ENCODE peak calls at places on chromosomes 1 and 21, in four cellular contexts. R, F, J and L are unnamed samples.

GRCh38 chr1:167561753-167562152 is 8.2 kb upstream of the CREG1 start:
- DNase-seq in R (no peak), F (no peak), J (no peak), L (no peak)

GRCh38 chr1:15167386-15167785 is 13.8 kb downstream of the TMEM51 start:
- DNase-seq in R (no peak), F (peak; percentile 51), J (no peak), L (no peak)

GRCh38 chr1:117026361-117026760 is 24.8 kb downstream of the CD101 start:
- DNase-seq in R (no peak), F (no peak), J (no peak), L (no peak)

GRCh38 chr1:24609949-24610517 is 33.1 kb upstream of the SRRM1 start:
- DNase-seq in R (no peak), F (no peak), J (no peak), L (no peak)

GRCh38 chr1:20604678-20605077 is 15.8 kb downstream of the CDA start:
- DNase-seq in R (no peak), F (no peak), J (no peak), L (no peak)

GRCh38 chr1:26471498-26472329 is 526 bp upstream of the HMGN2 start:
- DNase-seq in R (peak; percentile 78), F (peak; percentile 75), J (peak; percentile 80), L (no peak)

GRCh38 chr21:40276001-40276400 is 408.8 kb downstream of the PCP4 start:
- DNase-seq in R (no peak), F (no peak), J (no peak), L (no peak)

GRCh38 chr1:173405281-173405680 is 71.9 kb upstream of the PRDX6 start:
- DNase-seq in R (no peak), F (no peak), J (no peak), L (no peak)

GRCh38 chr1:191498318-191498717 is 659.9 kb upstream of the RGS18 start:
- DNase-seq in R (no peak), F (no peak), J (peak; percentile 6), L (no peak)

GRCh38 chr21:45071396-45072165 is 2.8 kb upstream of the ADARB1 start:
- DNase-seq in R (no peak), F (no peak), J (no peak), L (no peak)

GRCh38 chr1:35434703-35435102 is 122.5 kb downstream of the KIAA0319L start:
- DNase-seq in R (no peak), F (no peak), J (no peak), L (no peak)

GRCh38 chr1:51280321-51281096 is 44.4 kb downstream of the RNF11 start:
- DNase-seq in R (no peak), F (no peak), J (no peak), L (no peak)

GRCh38 chr1:17347769-17348592 is 24.0 kb upstream of the PADI6 start:
- DNase-seq in R (no peak), F (peak; percentile 43), J (peak; percentile 34), L (no peak)

GRCh38 chr1:212774584-212774983 is 17.0 kb downstream of the NSL1 start:
- DNase-seq in R (no peak), F (peak; percentile 20), J (peak; percentile 54), L (no peak)

GRCh38 chr21:31912501-31912900 is 39.7 kb downstream of the HUNK start:
- DNase-seq in R (no peak), F (no peak), J (no peak), L (no peak)

GRCh38 chr1:230713915-230714764 is at the start of gene AGT:
- DNase-seq in R (peak; percentile 80), F (peak; percentile 61), J (peak; percentile 82), L (peak; percentile 69)

GRCh38 chr1:171788696-171789095 is 7.2 kb downstream of the METTL13 start:
- DNase-seq in R (no peak), F (peak; percentile 58), J (peak; percentile 77), L (peak; percentile 59)

GRCh38 chr1:15748264-15748663 is 6.0 kb downstream of the TMEM82 start:
- DNase-seq in R (no peak), F (no peak), J (no peak), L (no peak)

GRCh38 chr1:241401156-241401555 is 44.2 kb upstream of the RGS7 start:
- DNase-seq in R (no peak), F (no peak), J (no peak), L (no peak)

GRCh38 chr1:38773483-38773882 is 86.1 kb downstream of the RRAGC start:
- DNase-seq in R (no peak), F (no peak), J (no peak), L (no peak)

DNA sequence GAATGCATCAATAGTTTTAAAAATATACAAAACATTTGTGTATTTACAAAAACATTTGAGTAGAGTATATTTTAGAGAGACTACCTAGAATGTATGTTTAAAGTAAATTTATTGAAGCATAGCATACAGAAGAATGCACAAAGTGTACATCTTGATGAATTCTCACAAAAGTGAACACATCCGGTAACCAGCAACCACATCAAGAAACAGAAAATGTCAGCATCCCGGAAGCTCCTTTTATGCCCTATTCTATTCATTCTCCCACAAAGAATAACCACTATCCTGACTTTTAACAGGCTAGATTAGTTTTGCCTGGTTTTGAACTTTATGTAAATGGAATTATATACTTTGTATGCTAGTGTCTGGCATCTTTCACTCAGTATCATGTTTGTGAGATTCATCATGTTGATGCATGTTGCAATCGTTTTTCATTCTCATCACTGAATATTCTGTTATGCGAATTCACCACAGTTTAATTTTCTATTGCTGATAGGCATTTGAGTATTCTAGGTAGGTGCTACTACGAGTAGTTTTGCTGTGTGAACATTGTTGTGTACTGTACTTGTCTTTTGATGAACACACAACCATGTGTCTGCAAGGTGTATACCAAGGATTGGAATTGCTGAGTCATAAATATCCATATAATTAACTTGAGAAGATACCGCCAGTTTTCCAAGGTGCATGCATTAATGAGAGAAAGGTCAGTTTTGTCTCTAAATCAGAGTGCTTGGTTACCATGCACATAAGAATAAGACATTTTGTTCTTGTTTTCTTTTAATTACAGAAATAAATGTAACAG is 75.4 kb downstream of the CACHD1 start:
- DNase-seq in R (no peak), F (no peak), J (no peak), L (no peak)
- TF ChIP-seq CTCF in R (no peak), F (no peak), J (no peak), L (no peak)

GRCh38 chr1:4207842-4208692 is 308.0 kb upstream of the C1orf174 start:
- DNase-seq in R (no peak), F (no peak), J (no peak), L (no peak)
- TF ChIP-seq CTCF in R (no peak), F (no peak), J (no peak), L (no peak)

GRCh38 chr21:46253610-46254124 is 25.1 kb upstream of the LSS start:
- DNase-seq in R (peak; percentile 10), F (peak; percentile 28), J (no peak), L (no peak)

GRCh38 chr21:46255166-46255565 is 26.6 kb upstream of the LSS start:
- DNase-seq in R (no peak), F (no peak), J (no peak), L (no peak)

GRCh38 chr21:46250146-46250725 is 21.7 kb upstream of the LSS start:
- DNase-seq in R (no peak), F (peak; percentile 15), J (no peak), L (no peak)

GRCh38 chr21:46254208-46254975 is 25.8 kb upstream of the LSS start:
- DNase-seq in R (no peak), F (no peak), J (no peak), L (no peak)

DNA sequence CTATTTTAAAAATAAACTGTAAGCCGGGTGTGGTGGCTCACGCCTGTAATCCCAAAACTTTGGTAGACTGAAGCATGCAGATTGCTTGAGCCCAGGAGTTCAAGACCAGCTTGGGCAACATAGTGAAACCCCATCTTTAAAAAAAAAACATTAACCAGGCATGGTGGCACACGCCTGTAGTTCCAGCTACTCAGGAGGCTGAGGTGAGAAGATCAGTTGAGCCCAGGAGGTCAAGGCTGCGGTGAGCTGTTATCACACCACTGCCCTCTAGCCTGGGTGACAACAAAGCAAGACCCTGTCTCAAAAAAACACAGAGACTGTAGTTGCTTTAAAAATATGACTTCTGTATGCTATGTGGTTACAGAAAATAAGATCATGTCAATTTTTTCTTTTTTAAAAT is 24.3 kb upstream of the LSS start:
- DNase-seq in R (no peak), F (no peak), J (no peak), L (no peak)
- TF ChIP-seq CTCF in R (no peak), F (no peak), J (no peak), L (no peak)

GRCh38 chr1:94741510-94741909 is 78.6 kb upstream of the SLC44A3 start:
- DNase-seq in R (no peak), F (peak; percentile 45), J (no peak), L (no peak)
- TF ChIP-seq CTCF in R (no peak), F (peak; percentile 22), J (no peak), L (no peak)

GRCh38 chr21:34129039-34129891 is 55.9 kb downstream of the MRPS6 start:
- DNase-seq in R (peak; percentile 81), F (peak; percentile 94), J (peak; percentile 91), L (peak; percentile 58)
- TF ChIP-seq CTCF in R (peak; percentile 69), F (peak; percentile 60), J (peak; percentile 70), L (peak; percentile 62)

GRCh38 chr1:181392133-181392532 is 91.2 kb upstream of the CACNA1E start:
- DNase-seq in R (no peak), F (no peak), J (no peak), L (no peak)

GRCh38 chr1:181390350-181391080 is 92.8 kb upstream of the CACNA1E start:
- DNase-seq in R (no peak), F (no peak), J (no peak), L (no peak)

GRCh38 chr1:181392613-181393170 is 90.6 kb upstream of the CACNA1E start:
- DNase-seq in R (no peak), F (no peak), J (no peak), L (no peak)

GRCh38 chr1:181394766-181395165 is 88.6 kb upstream of the CACNA1E start:
- DNase-seq in R (no peak), F (no peak), J (no peak), L (no peak)

DNA sequence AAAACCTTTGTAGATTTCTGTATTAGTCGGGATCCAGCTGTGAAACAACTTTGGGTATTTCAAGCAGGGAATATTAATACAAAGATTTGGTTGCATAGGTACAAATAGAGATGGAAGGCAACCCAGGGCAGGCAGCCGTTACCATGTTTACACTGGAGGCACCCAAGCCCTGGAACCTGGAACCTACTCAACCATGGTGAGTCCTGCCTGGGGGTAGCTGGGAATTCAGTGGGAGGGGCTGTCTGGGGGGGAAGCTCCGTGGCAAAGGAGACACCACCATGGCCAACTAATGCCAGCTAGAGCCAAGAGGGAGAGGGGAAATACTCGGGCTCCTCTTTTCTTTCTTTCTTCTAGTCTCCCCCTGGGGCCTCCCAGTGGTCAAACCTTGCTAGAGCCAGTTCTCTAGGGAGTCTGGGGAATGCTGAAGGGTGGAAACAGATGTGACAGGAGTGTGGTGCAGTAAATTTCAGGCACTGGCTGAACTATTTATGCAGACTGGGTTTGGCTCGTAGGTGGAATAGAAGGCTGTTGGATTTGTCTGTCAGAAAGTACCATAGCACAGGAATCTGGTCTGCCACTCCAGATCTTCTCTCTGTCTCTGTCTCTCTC is 91.9 kb upstream of the CACNA1E start:
- DNase-seq in R (peak; percentile 28), F (no peak), J (no peak), L (no peak)
- TF ChIP-seq CTCF in R (peak; percentile 3), F (no peak), J (no peak), L (no peak)

GRCh38 chr1:228842094-228842775 is 107.0 kb downstream of the RHOU start:
- DNase-seq in R (no peak), F (peak; percentile 88), J (peak; percentile 85), L (no peak)
- TF ChIP-seq CTCF in R (no peak), F (no peak), J (no peak), L (no peak)